ENCODE peak calls at places on chromosomes 7 and 10, in ten cellular contexts. G is tibial artery; J is CD8-positive, alpha-beta T cell; K is lower lobe of right lung; U is SK-N-SH; R is prostate gland; N is keratinocyte; I is thyroid gland; F is neural progenitor cell; P is left lung. V is an unnamed sample. For H3K4me1 and H3K36me3, the result is how much of the 10 kb centered on the place peaks cover.

GRCh38 chr10:31490858-31491504 is 172.0 kb downstream of the ZEB1 start:
- DNase-seq in G (no peak), J (peak), K (no peak), U (no peak), R (no peak), N (no peak), I (no peak), F (peak), P (no peak), V (no peak)

GRCh38 chr7:151080522-151081169 is at the start of gene FASTK:
- DNase-seq in G (peak), J (peak), K (peak), U (peak), R (peak), N (no peak), I (peak), F (peak), P (peak), V (peak)

GRCh38 chr7:95433952-95434351 is 876 bp downstream of the PON2 start:
- DNase-seq in G (no peak), J (no peak), K (no peak), U (no peak), R (no peak), N (no peak), I (no peak), F (no peak), P (no peak), V (no peak)

GRCh38 chr10:35843524-35844171 is 201.6 kb upstream of the FZD8 start:
- DNase-seq in G (no peak), J (no peak), K (no peak), U (no peak), R (no peak), N (no peak), I (no peak), F (peak), P (no peak), V (no peak)

GRCh38 chr10:9243861-9244515 is 1189.5 kb downstream of the GATA3 start:
- DNase-seq in G (no peak), J (no peak), K (no peak), U (no peak), R (no peak), N (no peak), I (peak), F (peak), P (no peak), V (no peak)

GRCh38 chr10:1600861-1601260 is 136.5 kb downstream of the ADARB2 start:
- DNase-seq in G (no peak), J (no peak), K (no peak), U (no peak), R (peak), N (peak), I (no peak), F (no peak), P (no peak), V (no peak)

GRCh38 chr7:129502708-129503685 is 666 bp downstream of the SMKR1 start:
- DNase-seq in G (no peak), J (peak), K (no peak), U (peak), R (no peak), N (no peak), I (no peak), F (peak), P (no peak), V (no peak)

GRCh38 chr7:1919539-1920265 is 249.6 kb downstream of the ELFN1 start:
- DNase-seq in G (peak), J (no peak), K (peak), U (no peak), R (no peak), N (no peak), I (peak), F (no peak), P (peak), V (peak)

GRCh38 chr7:27168265-27168947 is 3.1 kb upstream of the HOXA9 start:
- DNase-seq in G (no peak), J (no peak), K (peak), U (peak), R (peak), N (no peak), I (no peak), F (peak), P (peak), V (peak)

GRCh38 chr10:99967961-99968360 is 41.8 kb downstream of the DNMBP start:
- DNase-seq in G (no peak), J (no peak), K (no peak), U (no peak), R (no peak), N (no peak), I (no peak), F (no peak), P (no peak), V (no peak)

GRCh38 chr7:91351374-91351773 is 87.1 kb downstream of the FZD1 start:
- DNase-seq in G (no peak), J (no peak), K (no peak), U (no peak), R (no peak), N (no peak), I (no peak), F (no peak), P (no peak), V (no peak)

GRCh38 chr7:100162874-100163533 is 4.5 kb upstream of the TRAPPC14 start:
- DNase-seq in G (no peak), J (no peak), K (no peak), U (peak), R (no peak), N (no peak), I (no peak), F (no peak), P (no peak), V (no peak)

GRCh38 chr10:47401210-47401609 is 17.1 kb upstream of the ZNF488 start:
- DNase-seq in G (no peak), J (no peak), K (no peak), U (no peak), R (no peak), N (no peak), I (no peak), F (no peak), P (no peak), V (peak)

GRCh38 chr10:116620423-116621400 is at the start of gene PNLIPRP2:
- DNase-seq in G (no peak), J (no peak), K (no peak), U (no peak), R (no peak), N (no peak), I (no peak), F (no peak), P (no peak), V (peak)

GRCh38 chr10:102714621-102715455 is at the start of gene SFXN2:
- DNase-seq in G (peak), J (peak), K (peak), U (no peak), R (peak), N (no peak), I (peak), F (peak), P (no peak), V (peak)

GRCh38 chr10:132257271-132257670 is 50.5 kb downstream of the STK32C start:
- DNase-seq in G (no peak), J (no peak), K (no peak), U (peak), R (no peak), N (no peak), I (no peak), F (no peak), P (no peak), V (no peak)

GRCh38 chr7:85457911-85458310 is 271.1 kb upstream of the SEMA3D start:
- DNase-seq in G (no peak), J (no peak), K (no peak), U (no peak), R (no peak), N (no peak), I (no peak), F (peak), P (no peak), V (no peak)

GRCh38 chr7:111274882-111275281 is 184.0 kb downstream of the LRRN3 start:
- DNase-seq in G (no peak), J (no peak), K (no peak), U (no peak), R (no peak), N (peak), I (no peak), F (no peak), P (no peak), V (no peak)

GRCh38 chr7:70761711-70762328 is 370.1 kb upstream of the GALNT17 start:
- DNase-seq in G (no peak), J (no peak), K (no peak), U (no peak), R (no peak), N (no peak), I (no peak), F (no peak), P (no peak), V (no peak)

GRCh38 chr7:25643285-25643684 is 415.0 kb upstream of the NPVF start:
- DNase-seq in G (no peak), J (no peak), K (no peak), U (no peak), R (no peak), N (no peak), I (no peak), F (no peak), P (no peak), V (no peak)

GRCh38 chr7:56175784-56176183 is 59.6 kb upstream of the NUPR2 start:
- DNase-seq in G (no peak), J (no peak), K (no peak), U (peak), R (no peak), N (no peak), I (peak), F (no peak), P (no peak), V (no peak)

GRCh38 chr10:89207181-89207800 is at the start of gene CH25H:
- DNase-seq in G (peak), J (peak), K (peak), U (peak), R (peak), N (no peak), I (peak), F (peak), P (peak), V (peak)

GRCh38 chr10:88962336-88962735 is 9.8 kb upstream of the ACTA2 start:
- DNase-seq in G (no peak), J (no peak), K (no peak), U (no peak), R (no peak), N (no peak), I (no peak), F (no peak), P (no peak), V (no peak)

GRCh38 chr7:1404881-1405548 is 54.3 kb downstream of the MICALL2 start:
- DNase-seq in G (no peak), J (no peak), K (no peak), U (peak), R (no peak), N (no peak), I (no peak), F (peak), P (no peak), V (peak)

GRCh38 chr7:1922870-1923236 is 252.8 kb downstream of the ELFN1 start:
- DNase-seq in G (no peak), J (no peak), K (no peak), U (no peak), R (no peak), N (no peak), I (no peak), F (no peak), P (no peak), V (no peak)

GRCh38 chr10:58023341-58024073 is 244.2 kb downstream of the IPMK start:
- DNase-seq in G (no peak), J (no peak), K (no peak), U (no peak), R (no peak), N (peak), I (no peak), F (no peak), P (no peak), V (no peak)

GRCh38 chr7:143331179-143331825 is 15.4 kb downstream of the CLCN1 start:
- DNase-seq in G (no peak), J (no peak), K (no peak), U (no peak), R (no peak), N (peak), I (no peak), F (no peak), P (peak), V (no peak)

GRCh38 chr7:66193146-66193725 is 11.9 kb upstream of the TPST1 start:
- DNase-seq in G (no peak), J (no peak), K (no peak), U (no peak), R (no peak), N (no peak), I (no peak), F (no peak), P (no peak), V (no peak)

GRCh38 chr7:15995027-15995426 is 308.5 kb upstream of the MEOX2 start:
- DNase-seq in G (no peak), J (no peak), K (no peak), U (no peak), R (no peak), N (no peak), I (no peak), F (no peak), P (no peak), V (peak)

GRCh38 chr7:70040971-70041766 is 442.9 kb downstream of the AUTS2 start:
- DNase-seq in G (no peak), J (no peak), K (no peak), U (no peak), R (no peak), N (no peak), I (no peak), F (peak), P (no peak), V (no peak)

GRCh38 chr7:100966542-100967291 is 2.6 kb upstream of the MUC12 start:
- DNase-seq in G (no peak), J (no peak), K (no peak), U (peak), R (no peak), N (no peak), I (no peak), F (peak), P (no peak), V (peak)

GRCh38 chr7:101308245-101309085 is 13.1 kb downstream of the IFT22 start:
- DNase-seq in G (no peak), J (peak), K (peak), U (peak), R (peak), N (peak), I (peak), F (peak), P (peak), V (peak)

GRCh38 chr10:18418579-18419210 is 232.7 kb downstream of the NSUN6 start:
- DNase-seq in G (no peak), J (no peak), K (no peak), U (no peak), R (no peak), N (no peak), I (no peak), F (no peak), P (no peak), V (no peak)

GRCh38 chr10:74079914-74080590 is 70.6 kb downstream of the AP3M1 start:
- DNase-seq in G (no peak), J (no peak), K (no peak), U (no peak), R (no peak), N (no peak), I (no peak), F (no peak), P (no peak), V (no peak)
- H3K4me1 ChIP-seq in G (under half), J (under half), K (under half), U (under half), R (under half), N (under half), I (under half), F (under half), P (under half), V (under half)

GRCh38 chr10:7547825-7548224 is 118.9 kb downstream of the ITIH5 start:
- DNase-seq in G (no peak), J (no peak), K (no peak), U (no peak), R (no peak), N (no peak), I (no peak), F (no peak), P (no peak), V (no peak)
- H3K36me3 ChIP-seq in G (under half), J (under half), K (under half), U (under half), R (under half), N (under half), I (under half), F (under half), P (under half), V (under half)

GRCh38 chr7:106277976-106278375 is 6.8 kb downstream of the NAMPT start:
- DNase-seq in G (no peak), J (no peak), K (no peak), U (no peak), R (no peak), N (no peak), I (no peak), F (no peak), P (no peak), V (no peak)

GRCh38 chr7:106278695-106279094 is 6.1 kb downstream of the NAMPT start:
- DNase-seq in G (no peak), J (no peak), K (no peak), U (no peak), R (no peak), N (no peak), I (no peak), F (no peak), P (no peak), V (no peak)

GRCh38 chr7:106281127-106281526 is 3.7 kb downstream of the NAMPT start:
- DNase-seq in G (no peak), J (no peak), K (no peak), U (no peak), R (no peak), N (no peak), I (no peak), F (no peak), P (no peak), V (no peak)

GRCh38 chr7:106281919-106282318 is 2.9 kb downstream of the NAMPT start:
- DNase-seq in G (no peak), J (no peak), K (no peak), U (no peak), R (no peak), N (no peak), I (no peak), F (no peak), P (no peak), V (no peak)

DNA sequence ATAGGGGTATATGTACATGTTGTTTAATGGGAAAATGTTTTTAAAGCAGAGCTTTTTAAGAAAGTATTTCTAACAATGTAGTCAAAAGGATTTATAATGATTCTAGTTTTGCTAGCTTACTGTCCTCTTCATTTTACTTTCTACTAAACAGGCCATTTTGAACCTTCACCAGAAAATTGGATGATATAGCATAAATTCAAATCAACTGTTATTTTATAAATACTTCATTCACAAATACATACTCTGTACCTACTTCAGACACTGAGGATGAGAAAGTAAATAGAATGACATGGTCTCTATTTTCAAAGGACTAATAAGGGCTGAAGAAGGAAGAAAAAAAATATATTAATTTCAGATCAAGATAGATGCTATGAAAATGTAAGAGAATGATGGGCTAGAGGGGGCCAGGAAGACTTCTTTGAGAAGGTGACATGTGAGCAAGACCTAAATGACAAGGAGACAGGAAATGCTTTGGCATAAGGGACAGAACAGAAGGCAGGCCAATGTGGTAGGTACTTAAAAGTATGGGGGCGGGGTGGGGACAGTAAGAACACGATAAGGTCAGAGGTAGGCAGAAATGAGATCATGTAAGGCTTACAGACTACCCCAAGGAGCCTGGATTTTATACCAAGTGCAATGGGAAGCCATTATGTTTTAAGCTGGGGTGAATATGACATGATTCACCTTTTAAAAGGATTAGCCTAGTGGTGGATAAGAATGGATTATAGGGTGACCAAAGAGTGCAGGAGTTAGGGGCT is 5.2 kb downstream of the NAMPT start:
- DNase-seq in G (no peak), J (no peak), K (no peak), U (no peak), R (no peak), N (no peak), I (no peak), F (no peak), P (no peak), V (no peak)
- H3K4me1 ChIP-seq in G (under half), J (under half), K (half or more), U (under half), R (under half), N (under half), I (under half), F (under half), P (under half), V (under half)

GRCh38 chr10:80170641-80171040 is 34.7 kb downstream of the ANXA11 start:
- DNase-seq in G (no peak), J (no peak), K (no peak), U (no peak), R (no peak), N (no peak), I (no peak), F (no peak), P (peak), V (no peak)
- H3K36me3 ChIP-seq in G (under half), J (under half), K (half or more), U (under half), R (under half), N (under half), I (under half), F (under half), P (under half), V (under half)

GRCh38 chr10:126059101-126059826 is 162.9 kb downstream of the FANK1 start:
- DNase-seq in G (no peak), J (no peak), K (no peak), U (peak), R (no peak), N (no peak), I (no peak), F (no peak), P (no peak), V (no peak)
- H3K4me1 ChIP-seq in G (under half), J (under half), K (under half), U (under half), R (under half), N (under half), I (under half), F (under half), P (under half), V (under half)

GRCh38 chr10:71249996-71250395 is 37.6 kb downstream of the UNC5B start:
- DNase-seq in G (no peak), J (no peak), K (peak), U (no peak), R (no peak), N (no peak), I (no peak), F (no peak), P (no peak), V (no peak)
- H3K36me3 ChIP-seq in G (under half), J (under half), K (under half), U (under half), R (under half), N (under half), I (under half), F (under half), P (under half), V (under half)

V was measured in kidney.